ENCODE peak calls at places on chromosomes 1 and 21, in four cellular contexts. J is K562, Y is H1, M is GM12878. N is an unnamed sample.

GRCh38 chr21:10463156-10463555 is 58.2 kb upstream of the TPTE start:
- DNase-seq in J (no peak), Y (no peak), M (no peak), N (no peak)

GRCh38 chr1:53378932-53379661 is 51.2 kb upstream of the LRP8 start:
- DNase-seq in J (no peak), Y (peak), M (no peak), N (no peak)

GRCh38 chr21:14889080-14889805 is 175.6 kb downstream of the NRIP1 start:
- DNase-seq in J (no peak), Y (no peak), M (no peak), N (peak)

GRCh38 chr21:33360281-33360680 is 35.5 kb downstream of the IFNAR1 start:
- DNase-seq in J (no peak), Y (no peak), M (no peak), N (no peak)

GRCh38 chr1:51567653-51568052 is 48.6 kb upstream of the EPS15 start:
- DNase-seq in J (no peak), Y (no peak), M (no peak), N (no peak)

GRCh38 chr1:154419620-154420020 is 14.5 kb downstream of the IL6R start:
- DNase-seq in J (no peak), Y (no peak), M (no peak), N (peak)

GRCh38 chr1:219567341-219567947 is 45.5 kb downstream of the ZC3H11B start:
- DNase-seq in J (no peak), Y (no peak), M (peak), N (peak)

GRCh38 chr1:164868990-164869389 is 310.0 kb downstream of the PBX1 start:
- DNase-seq in J (no peak), Y (no peak), M (no peak), N (no peak)

GRCh38 chr1:214660900-214661299 is 57.9 kb downstream of the CENPF start:
- DNase-seq in J (no peak), Y (no peak), M (no peak), N (peak)

GRCh38 chr1:32474954-32475353 is 10.1 kb downstream of the ZBTB8B start:
- DNase-seq in J (no peak), Y (no peak), M (no peak), N (no peak)

GRCh38 chr1:205775717-205776056 is 405 bp upstream of the RAB29 start:
- DNase-seq in J (no peak), Y (no peak), M (no peak), N (no peak)

GRCh38 chr1:193322218-193322617 is 135.8 kb upstream of the B3GALT2 start:
- DNase-seq in J (no peak), Y (no peak), M (no peak), N (no peak)

GRCh38 chr21:27647401-27647800 is 680.5 kb upstream of the ADAMTS5 start:
- DNase-seq in J (no peak), Y (no peak), M (no peak), N (no peak)

GRCh38 chr1:153677718-153678518 is 570 bp upstream of the NPR1 start:
- DNase-seq in J (peak), Y (peak), M (no peak), N (no peak)

GRCh38 chr21:45200596-45201296 is 86.9 kb downstream of the POFUT2 start:
- DNase-seq in J (no peak), Y (no peak), M (no peak), N (no peak)

GRCh38 chr1:228459091-228459993 is 27.8 kb upstream of the RNF187 start:
- DNase-seq in J (peak), Y (peak), M (no peak), N (peak)

GRCh38 chr1:213162338-213162737 is 111.3 kb downstream of the RPS6KC1 start:
- DNase-seq in J (no peak), Y (no peak), M (no peak), N (no peak)

GRCh38 chr1:175602186-175602585 is 141.2 kb downstream of the TNR start:
- DNase-seq in J (no peak), Y (no peak), M (no peak), N (no peak)

GRCh38 chr1:200767326-200767725 is 28.6 kb downstream of the CAMSAP2 start:
- DNase-seq in J (no peak), Y (no peak), M (no peak), N (no peak)

GRCh38 chr1:41342774-41343355 is 18.4 kb upstream of the FOXO6 start:
- DNase-seq in J (no peak), Y (peak), M (no peak), N (no peak)

GRCh38 chr1:25037174-25038074 is 107.3 kb upstream of the RUNX3 start:
- DNase-seq in J (peak), Y (peak), M (no peak), N (peak)

GRCh38 chr1:57494679-57495078 is 70.8 kb upstream of the DAB1 start:
- DNase-seq in J (no peak), Y (no peak), M (no peak), N (no peak)

GRCh38 chr1:154497026-154497806 is 4.8 kb upstream of the TDRD10 start:
- DNase-seq in J (peak), Y (no peak), M (peak), N (no peak)

GRCh38 chr1:97647776-97648175 is 273.1 kb downstream of the DPYD start:
- DNase-seq in J (no peak), Y (no peak), M (no peak), N (no peak)

GRCh38 chr1:119873166-119874025 is 22.9 kb downstream of the ADAM30 start:
- DNase-seq in J (no peak), Y (no peak), M (no peak), N (no peak)
- TF ChIP-seq TAF1 in J (no peak), Y (no peak), M (no peak), N (no peak)

GRCh38 chr21:41137401-41137800 is 30.6 kb upstream of the BACE2 start:
- DNase-seq in J (no peak), Y (no peak), M (no peak), N (no peak)

GRCh38 chr21:41137889-41138288 is 30.1 kb upstream of the BACE2 start:
- DNase-seq in J (no peak), Y (no peak), M (no peak), N (no peak)

GRCh38 chr21:41133896-41134522 is 34.0 kb upstream of the BACE2 start:
- DNase-seq in J (peak), Y (no peak), M (no peak), N (peak)

GRCh38 chr21:41136286-41136685 is 31.7 kb upstream of the BACE2 start:
- DNase-seq in J (no peak), Y (no peak), M (no peak), N (no peak)

GRCh38 chr21:41135715-41136114 is 32.2 kb upstream of the BACE2 start:
- DNase-seq in J (no peak), Y (no peak), M (no peak), N (no peak)
- TF ChIP-seq ZNF274 in J (no peak), Y (no peak), M (no peak), N (no peak)

GRCh38 chr1:167052389-167052788 is 37.8 kb downstream of the GPA33 start:
- DNase-seq in J (peak), Y (no peak), M (no peak), N (peak)
- TF ChIP-seq RFX5 in J (no peak), Y (no peak), M (no peak), N (no peak)

GRCh38 chr1:209584186-209584776 is 767 bp downstream of the CAMK1G start:
- DNase-seq in J (no peak), Y (no peak), M (no peak), N (no peak)

GRCh38 chr1:209585197-209585596 is 1.7 kb downstream of the CAMK1G start:
- DNase-seq in J (no peak), Y (no peak), M (no peak), N (no peak)

GRCh38 chr1:209580577-209580976 is 2.9 kb upstream of the CAMK1G start:
- DNase-seq in J (no peak), Y (no peak), M (no peak), N (no peak)

GRCh38 chr1:209585672-209586071 is 2.2 kb downstream of the CAMK1G start:
- DNase-seq in J (no peak), Y (peak), M (no peak), N (no peak)

GRCh38 chr1:209583408-209583807 is at the start of gene CAMK1G:
- DNase-seq in J (no peak), Y (peak), M (no peak), N (no peak)
- TF ChIP-seq TAF1 in J (no peak), Y (peak), M (no peak), N (no peak)

DNA sequence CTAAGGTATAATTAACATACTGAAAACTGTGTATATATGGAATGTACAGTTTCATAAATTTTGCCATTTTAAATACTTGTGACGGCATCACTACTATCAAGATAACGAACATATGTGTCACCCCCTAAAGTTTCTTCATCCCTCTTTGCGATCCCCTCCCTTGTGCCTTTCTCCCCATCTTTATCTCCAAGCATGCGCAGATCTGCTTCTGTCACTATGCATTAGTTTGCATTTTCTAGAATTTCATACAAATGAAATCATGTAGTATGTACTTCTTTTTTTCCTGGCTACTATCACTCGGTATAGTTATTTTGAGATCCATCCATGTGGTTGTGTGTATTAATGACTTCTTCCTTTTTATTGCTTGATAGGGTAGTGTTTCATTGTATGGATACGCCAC is 154.9 kb downstream of the ZNF648 start:
- DNase-seq in J (peak), Y (no peak), M (no peak), N (no peak)
- TF ChIP-seq ZNF274 in J (no peak), Y (no peak), M (no peak), N (no peak)

GRCh38 chr21:42426424-42426823 is 22.7 kb downstream of the UBASH3A start:
- DNase-seq in J (no peak), Y (no peak), M (no peak), N (no peak)

GRCh38 chr21:42423197-42423675 is 19.5 kb downstream of the UBASH3A start:
- DNase-seq in J (no peak), Y (no peak), M (peak), N (no peak)

GRCh38 chr21:42423685-42424084 is 20.0 kb downstream of the UBASH3A start:
- DNase-seq in J (no peak), Y (no peak), M (no peak), N (no peak)

GRCh38 chr21:42425603-42425985 is 21.9 kb downstream of the UBASH3A start:
- DNase-seq in J (no peak), Y (no peak), M (peak), N (no peak)

DNA sequence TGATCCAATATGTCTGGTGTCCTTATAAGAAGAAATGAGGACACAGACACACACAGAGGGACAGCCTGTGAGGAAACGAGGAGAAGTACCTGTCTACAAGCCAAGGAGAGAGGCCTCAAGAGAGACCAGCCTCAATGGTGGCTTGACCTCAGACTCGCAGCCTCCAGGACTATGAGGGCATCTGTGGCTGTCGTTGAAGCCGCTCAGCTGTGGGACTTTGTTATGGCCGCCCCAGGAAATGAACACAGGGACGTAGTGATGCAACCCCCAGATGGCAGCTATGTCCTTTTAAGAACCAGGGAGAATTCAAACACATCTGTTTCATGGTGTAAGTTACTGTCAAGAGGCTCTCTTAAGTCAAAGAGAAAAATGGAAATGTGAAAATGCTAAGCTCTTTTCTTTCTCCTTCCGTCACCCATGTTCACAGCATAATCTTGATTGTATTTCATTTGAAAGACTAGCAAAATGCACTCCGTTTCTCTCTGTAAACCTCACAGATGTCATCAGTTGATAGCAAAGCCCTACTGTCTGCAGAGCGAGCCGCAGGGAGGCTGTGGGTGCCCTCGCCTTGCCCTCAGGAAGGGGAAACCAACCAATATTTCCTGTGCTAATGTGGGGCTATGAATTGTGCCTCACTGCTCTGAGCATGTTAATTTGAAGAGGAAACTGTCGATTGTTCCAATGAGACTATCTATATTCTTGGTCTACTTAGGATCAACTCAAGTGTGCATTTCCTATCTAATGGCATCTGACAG is 21.3 kb downstream of the UBASH3A start:
- DNase-seq in J (no peak), Y (no peak), M (no peak), N (no peak)
- TF ChIP-seq RFX5 in J (no peak), Y (no peak), M (no peak), N (no peak)

DNA sequence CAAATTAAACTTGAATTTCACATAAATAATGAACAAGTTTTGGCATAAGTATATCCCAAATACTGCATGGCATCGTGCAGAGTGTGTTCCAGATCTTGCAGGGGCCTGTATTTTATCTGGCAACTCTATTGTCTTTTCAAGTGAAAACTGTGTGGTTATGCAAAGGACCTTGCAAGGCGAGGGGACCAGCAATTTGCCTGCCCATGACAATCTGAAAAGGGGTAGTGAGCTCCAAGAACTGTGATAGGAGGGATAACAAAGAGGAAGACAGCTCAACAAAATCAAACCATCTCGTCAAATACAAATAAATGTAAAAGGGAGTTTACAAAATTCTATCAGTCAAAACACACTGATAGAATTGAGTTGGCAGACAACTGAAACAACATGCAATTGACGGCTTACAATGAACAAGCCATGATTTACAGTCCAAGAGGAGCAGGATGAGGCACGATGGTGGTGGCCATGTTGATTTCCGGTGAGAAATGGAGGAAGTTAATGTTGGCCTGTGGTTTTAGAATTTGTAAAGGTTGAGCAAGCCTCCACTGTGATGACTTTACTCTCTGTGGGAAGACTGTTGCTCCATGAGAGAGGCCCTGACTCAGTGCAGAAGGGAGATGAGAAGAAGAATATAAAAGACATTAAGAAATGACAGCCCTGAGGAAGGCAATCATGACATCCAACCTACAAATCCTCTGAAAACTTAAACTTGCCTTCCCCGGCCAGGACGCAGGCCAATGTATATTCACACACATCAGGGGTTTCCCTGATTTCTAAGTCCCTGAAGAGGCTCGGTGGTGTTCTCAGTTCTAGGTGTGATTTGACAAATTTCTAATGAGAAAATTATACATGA is 132.2 kb downstream of the ADSS2 start:
- DNase-seq in J (no peak), Y (no peak), M (peak), N (no peak)
- TF ChIP-seq TAF1 in J (no peak), Y (no peak), M (peak), N (no peak)

GRCh38 chr1:6580119-6580587 is 359 bp downstream of the ZBTB48 start:
- DNase-seq in J (peak), Y (no peak), M (no peak), N (no peak)
- TF ChIP-seq ZNF274 in J (no peak), Y (no peak), M (no peak), N (no peak)

GRCh38 chr21:21195417-21195816 is 197.2 kb downstream of the NCAM2 start:
- DNase-seq in J (no peak), Y (no peak), M (no peak), N (no peak)
- TF ChIP-seq RFX5 in J (no peak), Y (no peak), M (no peak), N (no peak)